ENCODE peak calls at places on chromosomes 16 and 17, in ten cellular contexts. One of them, this sample, is unnamed.

GRCh38 chr17:77810536-77810935 is 148.0 kb upstream of the TNRC6C start:
- DNase-seq in GM23338: no peak
- DNase-seq in activated CD4-positive, alpha-beta T cell treated with anti-CD3 and anti-CD28 coated beads for 36 hours: no peak
- DNase-seq in cardiac fibroblast: peak
- DNase-seq in MCF 10A: peak
- DNase-seq in mesenchymal stem cell: peak
- DNase-seq in DMS79: no peak
- DNase-seq in vagina: peak
- DNase-seq in NCI-H1105 treated with DMSO at 0.1 percent for 48 hours: no peak
- DNase-seq in GM20000: no peak
- DNase-seq in this sample: peak

GRCh38 chr16:89319883-89320716 is 102.6 kb downstream of the ZNF778 start:
- DNase-seq in GM23338: no peak
- DNase-seq in activated CD4-positive, alpha-beta T cell treated with anti-CD3 and anti-CD28 coated beads for 36 hours: peak
- DNase-seq in cardiac fibroblast: peak
- DNase-seq in MCF 10A: peak
- DNase-seq in mesenchymal stem cell: peak
- DNase-seq in DMS79: no peak
- DNase-seq in vagina: no peak
- DNase-seq in NCI-H1105 treated with DMSO at 0.1 percent for 48 hours: no peak
- DNase-seq in GM20000: peak
- DNase-seq in this sample: peak

GRCh38 chr16:10812352-10813122 is 6.1 kb downstream of the TVP23A start:
- DNase-seq in GM23338: no peak
- DNase-seq in activated CD4-positive, alpha-beta T cell treated with anti-CD3 and anti-CD28 coated beads for 36 hours: peak
- DNase-seq in cardiac fibroblast: no peak
- DNase-seq in MCF 10A: no peak
- DNase-seq in mesenchymal stem cell: no peak
- DNase-seq in DMS79: no peak
- DNase-seq in vagina: no peak
- DNase-seq in NCI-H1105 treated with DMSO at 0.1 percent for 48 hours: no peak
- DNase-seq in GM20000: peak
- DNase-seq in this sample: no peak

GRCh38 chr16:1839554-1839953 is 12.5 kb downstream of the FAHD1 start:
- DNase-seq in GM23338: peak
- DNase-seq in activated CD4-positive, alpha-beta T cell treated with anti-CD3 and anti-CD28 coated beads for 36 hours: no peak
- DNase-seq in cardiac fibroblast: peak
- DNase-seq in MCF 10A: no peak
- DNase-seq in mesenchymal stem cell: peak
- DNase-seq in DMS79: no peak
- DNase-seq in vagina: no peak
- DNase-seq in NCI-H1105 treated with DMSO at 0.1 percent for 48 hours: no peak
- DNase-seq in GM20000: no peak
- DNase-seq in this sample: peak

GRCh38 chr16:35734728-35735402 is 2275.5 kb downstream of the TP53TG3F start:
- DNase-seq in GM23338: no peak
- DNase-seq in activated CD4-positive, alpha-beta T cell treated with anti-CD3 and anti-CD28 coated beads for 36 hours: no peak
- DNase-seq in cardiac fibroblast: no peak
- DNase-seq in MCF 10A: no peak
- DNase-seq in mesenchymal stem cell: no peak
- DNase-seq in DMS79: no peak
- DNase-seq in vagina: peak
- DNase-seq in NCI-H1105 treated with DMSO at 0.1 percent for 48 hours: no peak
- DNase-seq in GM20000: no peak
- DNase-seq in this sample: no peak

GRCh38 chr17:57401556-57402488 is 145.5 kb downstream of the MSI2 start:
- DNase-seq in GM23338: peak
- DNase-seq in activated CD4-positive, alpha-beta T cell treated with anti-CD3 and anti-CD28 coated beads for 36 hours: no peak
- DNase-seq in cardiac fibroblast: no peak
- DNase-seq in MCF 10A: peak
- DNase-seq in mesenchymal stem cell: no peak
- DNase-seq in DMS79: no peak
- DNase-seq in vagina: no peak
- DNase-seq in NCI-H1105 treated with DMSO at 0.1 percent for 48 hours: no peak
- DNase-seq in GM20000: no peak
- DNase-seq in this sample: no peak

GRCh38 chr16:15592324-15592723 is 50.6 kb downstream of the MARF1 start:
- DNase-seq in GM23338: no peak
- DNase-seq in activated CD4-positive, alpha-beta T cell treated with anti-CD3 and anti-CD28 coated beads for 36 hours: peak
- DNase-seq in cardiac fibroblast: no peak
- DNase-seq in MCF 10A: no peak
- DNase-seq in mesenchymal stem cell: no peak
- DNase-seq in DMS79: no peak
- DNase-seq in vagina: peak
- DNase-seq in NCI-H1105 treated with DMSO at 0.1 percent for 48 hours: no peak
- DNase-seq in GM20000: no peak
- DNase-seq in this sample: no peak

GRCh38 chr17:565506-565905 is 149.1 kb downstream of the VPS53 start:
- DNase-seq in GM23338: peak
- DNase-seq in activated CD4-positive, alpha-beta T cell treated with anti-CD3 and anti-CD28 coated beads for 36 hours: no peak
- DNase-seq in cardiac fibroblast: no peak
- DNase-seq in MCF 10A: no peak
- DNase-seq in mesenchymal stem cell: no peak
- DNase-seq in DMS79: no peak
- DNase-seq in vagina: no peak
- DNase-seq in NCI-H1105 treated with DMSO at 0.1 percent for 48 hours: no peak
- DNase-seq in GM20000: no peak
- DNase-seq in this sample: no peak

GRCh38 chr16:81522141-81522701 is 77.6 kb downstream of the CMIP start:
- DNase-seq in GM23338: peak
- DNase-seq in activated CD4-positive, alpha-beta T cell treated with anti-CD3 and anti-CD28 coated beads for 36 hours: no peak
- DNase-seq in cardiac fibroblast: peak
- DNase-seq in MCF 10A: peak
- DNase-seq in mesenchymal stem cell: no peak
- DNase-seq in DMS79: no peak
- DNase-seq in vagina: no peak
- DNase-seq in NCI-H1105 treated with DMSO at 0.1 percent for 48 hours: no peak
- DNase-seq in GM20000: no peak
- DNase-seq in this sample: no peak

GRCh38 chr17:80743181-80743771 is 198.6 kb downstream of the RPTOR start:
- DNase-seq in GM23338: no peak
- DNase-seq in activated CD4-positive, alpha-beta T cell treated with anti-CD3 and anti-CD28 coated beads for 36 hours: peak
- DNase-seq in cardiac fibroblast: no peak
- DNase-seq in MCF 10A: no peak
- DNase-seq in mesenchymal stem cell: peak
- DNase-seq in DMS79: peak
- DNase-seq in vagina: no peak
- DNase-seq in NCI-H1105 treated with DMSO at 0.1 percent for 48 hours: no peak
- DNase-seq in GM20000: no peak
- DNase-seq in this sample: no peak

GRCh38 chr16:30372725-30373124 is 1.9 kb upstream of the MYL11 start:
- DNase-seq in GM23338: no peak
- DNase-seq in activated CD4-positive, alpha-beta T cell treated with anti-CD3 and anti-CD28 coated beads for 36 hours: no peak
- DNase-seq in cardiac fibroblast: no peak
- DNase-seq in MCF 10A: no peak
- DNase-seq in mesenchymal stem cell: no peak
- DNase-seq in DMS79: no peak
- DNase-seq in vagina: no peak
- DNase-seq in NCI-H1105 treated with DMSO at 0.1 percent for 48 hours: no peak
- DNase-seq in GM20000: no peak
- DNase-seq in this sample: no peak